ENCODE peak calls at places on chromosomes 6 and 20, in five cellular contexts. C is HCT116; K is CD8-positive, alpha-beta T cell; M is adrenal gland; S is PC-9. R is an unnamed sample.

GRCh38 chr6:19337103-19337502 is 500.1 kb upstream of the ID4 start:
- DNase-seq in C (no peak), K (no peak), M (no peak), S (no peak), R (no peak)

GRCh38 chr6:3390698-3391097 is 66.2 kb downstream of the SLC22A23 start:
- DNase-seq in C (peak), K (no peak), M (no peak), S (peak), R (no peak)

GRCh38 chr6:122838060-122838780 is 49.2 kb downstream of the SMPDL3A start:
- DNase-seq in C (no peak), K (no peak), M (no peak), S (no peak), R (no peak)

GRCh38 chr6:148577687-148578488 is 168.9 kb upstream of the UST start:
- DNase-seq in C (peak), K (no peak), M (peak), S (peak), R (peak)

GRCh38 chr6:7106215-7106751 is 1.5 kb upstream of the RREB1 start:
- DNase-seq in C (no peak), K (no peak), M (no peak), S (no peak), R (no peak)

GRCh38 chr20:25065044-25065624 is 7.2 kb upstream of the ACSS1 start:
- DNase-seq in C (no peak), K (no peak), M (no peak), S (no peak), R (no peak)

GRCh38 chr6:154624038-154624599 is 109.1 kb upstream of the SCAF8 start:
- DNase-seq in C (no peak), K (no peak), M (no peak), S (no peak), R (no peak)

GRCh38 chr6:22205266-22205665 is 91.6 kb downstream of the PRL start:
- DNase-seq in C (no peak), K (no peak), M (no peak), S (no peak), R (no peak)

GRCh38 chr6:40654828-40655227 is 67.7 kb upstream of the LRFN2 start:
- DNase-seq in C (no peak), K (no peak), M (no peak), S (no peak), R (no peak)

GRCh38 chr6:10170816-10171215 is 244.1 kb downstream of the TFAP2A start:
- DNase-seq in C (no peak), K (no peak), M (no peak), S (no peak), R (no peak)

GRCh38 chr20:18055261-18055660 is 2.5 kb downstream of the OVOL2 start:
- DNase-seq in C (no peak), K (no peak), M (no peak), S (no peak), R (no peak)

GRCh38 chr6:44304282-44305199 is 8.6 kb downstream of the AARS2 start:
- DNase-seq in C (peak), K (peak), M (no peak), S (peak), R (no peak)

GRCh38 chr6:121000381-121000780 is 333.9 kb downstream of the TBC1D32 start:
- DNase-seq in C (no peak), K (no peak), M (no peak), S (no peak), R (no peak)

GRCh38 chr6:1825926-1826325 is 216.2 kb downstream of the FOXC1 start:
- DNase-seq in C (no peak), K (no peak), M (no peak), S (no peak), R (no peak)

GRCh38 chr20:45444050-45444449 is 25.5 kb upstream of the WFDC2 start:
- DNase-seq in C (no peak), K (no peak), M (no peak), S (no peak), R (no peak)

GRCh38 chr6:15547379-15547778 is 115.4 kb downstream of the DTNBP1 start:
- DNase-seq in C (no peak), K (no peak), M (no peak), S (no peak), R (no peak)

GRCh38 chr6:142871910-142872331 is 73.1 kb downstream of the HIVEP2 start:
- DNase-seq in C (no peak), K (peak), M (no peak), S (no peak), R (no peak)

GRCh38 chr6:104718672-104719071 is 141.0 kb downstream of the HACE1 start:
- DNase-seq in C (no peak), K (no peak), M (no peak), S (no peak), R (no peak)

GRCh38 chr6:105798057-105798456 is 288.1 kb upstream of the PRDM1 start:
- DNase-seq in C (no peak), K (no peak), M (peak), S (no peak), R (no peak)

GRCh38 chr20:47809561-47809960 is 24.3 kb upstream of the SULF2 start:
- DNase-seq in C (no peak), K (no peak), M (no peak), S (peak), R (no peak)

GRCh38 chr20:38764563-38765355 is 16.5 kb downstream of the ACTR5 start:
- DNase-seq in C (peak), K (no peak), M (peak), S (peak), R (no peak)

GRCh38 chr6:49676671-49677281 is 36.6 kb downstream of the CRISP2 start:
- DNase-seq in C (no peak), K (no peak), M (no peak), S (peak), R (no peak)

GRCh38 chr6:161630674-161631073 is 356.8 kb upstream of the AGPAT4 start:
- DNase-seq in C (no peak), K (no peak), M (no peak), S (no peak), R (no peak)

GRCh38 chr6:111555041-111555440 is 50.6 kb downstream of the TRAF3IP2 start:
- DNase-seq in C (no peak), K (no peak), M (no peak), S (no peak), R (no peak)

GRCh38 chr6:170102038-170102437 is 188.8 kb downstream of the DLL1 start:
- DNase-seq in C (no peak), K (no peak), M (peak), S (no peak), R (no peak)

GRCh38 chr6:158597565-158597964 is 37.7 kb downstream of the TMEM181 start:
- DNase-seq in C (no peak), K (no peak), M (no peak), S (no peak), R (no peak)

GRCh38 chr6:38064431-38064830 is 244.9 kb downstream of the ZFAND3 start:
- DNase-seq in C (no peak), K (no peak), M (no peak), S (no peak), R (no peak)

GRCh38 chr6:38065734-38066133 is 246.2 kb downstream of the ZFAND3 start:
- DNase-seq in C (no peak), K (no peak), M (no peak), S (no peak), R (no peak)

GRCh38 chr6:38063973-38064372 is 244.4 kb downstream of the ZFAND3 start:
- DNase-seq in C (no peak), K (no peak), M (no peak), S (no peak), R (no peak)

GRCh38 chr6:38067263-38067980 is 247.9 kb downstream of the ZFAND3 start:
- DNase-seq in C (no peak), K (no peak), M (no peak), S (no peak), R (no peak)

GRCh38 chr6:38068854-38069253 is 249.3 kb downstream of the ZFAND3 start:
- DNase-seq in C (no peak), K (no peak), M (peak), S (no peak), R (peak)
- TF ChIP-seq CTCF in C (no peak), K (no peak), M (peak), S (no peak), R (peak)

GRCh38 chr6:167954151-167954550 is 43.3 kb upstream of the KIF25 start:
- DNase-seq in C (no peak), K (no peak), M (no peak), S (no peak), R (no peak)

GRCh38 chr6:167957626-167958025 is 39.8 kb upstream of the KIF25 start:
- DNase-seq in C (peak), K (no peak), M (no peak), S (no peak), R (no peak)

GRCh38 chr6:167956983-167957492 is 40.4 kb upstream of the KIF25 start:
- DNase-seq in C (no peak), K (no peak), M (no peak), S (no peak), R (no peak)

GRCh38 chr6:167953551-167953950 is 43.9 kb upstream of the KIF25 start:
- DNase-seq in C (no peak), K (no peak), M (no peak), S (no peak), R (no peak)

GRCh38 chr6:167956491-167956890 is 41.0 kb upstream of the KIF25 start:
- DNase-seq in C (no peak), K (no peak), M (no peak), S (no peak), R (no peak)
- TF ChIP-seq CTCF in C (no peak), K (no peak), M (no peak), S (no peak), R (no peak)

GRCh38 chr6:166464418-166465400 is 82.0 kb upstream of the MPC1 start:
- DNase-seq in C (no peak), K (no peak), M (no peak), S (no peak), R (no peak)

GRCh38 chr6:166466178-166467122 is 83.7 kb upstream of the MPC1 start:
- DNase-seq in C (no peak), K (no peak), M (no peak), S (peak), R (no peak)

GRCh38 chr6:166467436-166468000 is 84.8 kb upstream of the MPC1 start:
- DNase-seq in C (no peak), K (no peak), M (no peak), S (no peak), R (no peak)

GRCh38 chr6:166464068-166464410 is 81.3 kb upstream of the MPC1 start:
- DNase-seq in C (no peak), K (no peak), M (no peak), S (no peak), R (no peak)

DNA sequence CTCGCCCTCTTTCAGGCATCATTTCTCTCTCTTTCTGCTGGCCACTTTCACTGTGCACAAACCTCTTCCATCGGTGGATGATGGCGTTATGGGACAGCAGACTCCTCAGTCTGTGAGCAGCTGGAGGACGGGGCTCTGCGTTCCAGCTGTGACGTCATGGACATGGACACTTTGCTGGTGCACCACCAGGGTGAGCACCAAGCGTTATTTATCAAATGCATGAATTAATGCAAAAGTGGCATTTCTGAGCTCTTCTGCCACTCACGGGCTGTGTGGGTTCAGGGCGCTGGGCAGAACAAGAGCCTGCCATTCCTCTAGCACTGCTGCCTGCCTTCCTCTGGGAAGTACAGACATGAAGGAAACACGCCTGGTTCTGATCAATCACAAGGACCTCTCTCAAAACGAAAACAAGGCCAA is 82.9 kb upstream of the MPC1 start:
- DNase-seq in C (no peak), K (no peak), M (no peak), S (no peak), R (no peak)
- TF ChIP-seq CTCF in C (peak), K (no peak), M (no peak), S (no peak), R (no peak)

GRCh38 chr6:55290736-55291135 is 36.5 kb upstream of the GFRAL start:
- DNase-seq in C (no peak), K (no peak), M (no peak), S (no peak), R (no peak)

DNA sequence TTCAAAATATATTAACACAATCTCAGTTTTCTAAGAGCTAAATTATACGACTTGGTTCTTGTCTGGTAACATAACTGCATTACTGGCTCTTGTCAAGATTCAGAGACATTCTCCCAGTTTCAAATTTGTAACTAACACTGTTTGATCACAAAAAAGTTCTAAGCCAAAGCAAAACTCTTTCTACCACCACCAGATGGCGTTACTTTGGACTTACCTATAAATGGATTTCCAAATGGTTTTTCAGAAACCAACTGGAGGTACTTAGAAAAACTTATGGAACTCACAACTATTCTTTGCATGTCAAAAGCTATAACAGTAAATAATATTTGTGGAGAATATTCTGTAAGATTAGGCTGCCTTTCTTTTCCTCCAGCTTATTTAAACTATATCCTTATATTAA is 34.2 kb upstream of the GFRAL start:
- DNase-seq in C (peak), K (no peak), M (no peak), S (no peak), R (no peak)
- TF ChIP-seq CTCF in C (peak), K (no peak), M (no peak), S (peak), R (no peak)

DNA sequence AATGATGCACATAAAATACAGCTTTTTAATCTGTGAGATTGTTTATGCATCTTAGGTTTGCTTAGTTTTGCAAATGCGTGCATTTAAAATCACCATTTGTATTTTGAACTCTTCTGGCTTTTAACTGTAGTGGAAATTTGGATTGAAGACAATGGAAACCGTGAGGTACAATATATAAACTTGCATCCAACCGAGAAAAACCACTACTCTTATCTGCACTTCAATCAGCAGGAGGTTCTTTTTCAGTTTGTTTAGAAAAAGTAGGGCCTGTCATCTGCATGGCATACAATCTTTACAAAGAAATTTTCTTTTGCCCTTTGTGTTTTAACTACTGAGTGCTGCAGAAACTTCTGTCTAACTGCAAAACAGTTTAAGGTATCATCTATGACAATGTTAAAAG is 132.8 kb downstream of the LAMA2 start:
- DNase-seq in C (no peak), K (no peak), M (no peak), S (no peak), R (no peak)
- TF ChIP-seq CTCF in C (no peak), K (no peak), M (no peak), S (no peak), R (no peak)

GRCh38 chr20:61646453-61646852 is 394.4 kb downstream of the CDH4 start:
- DNase-seq in C (no peak), K (no peak), M (no peak), S (no peak), R (no peak)

GRCh38 chr20:61640846-61641245 is 388.8 kb downstream of the CDH4 start:
- DNase-seq in C (no peak), K (no peak), M (no peak), S (no peak), R (no peak)

GRCh38 chr20:61646986-61647385 is 394.9 kb downstream of the CDH4 start:
- DNase-seq in C (no peak), K (no peak), M (no peak), S (no peak), R (no peak)

GRCh38 chr20:61644387-61645076 is 392.5 kb downstream of the CDH4 start:
- DNase-seq in C (no peak), K (no peak), M (no peak), S (no peak), R (no peak)

GRCh38 chr20:61643631-61644386 is 391.7 kb downstream of the CDH4 start:
- DNase-seq in C (no peak), K (no peak), M (no peak), S (no peak), R (no peak)
- TF ChIP-seq CTCF in C (no peak), K (no peak), M (no peak), S (no peak), R (peak)

DNA sequence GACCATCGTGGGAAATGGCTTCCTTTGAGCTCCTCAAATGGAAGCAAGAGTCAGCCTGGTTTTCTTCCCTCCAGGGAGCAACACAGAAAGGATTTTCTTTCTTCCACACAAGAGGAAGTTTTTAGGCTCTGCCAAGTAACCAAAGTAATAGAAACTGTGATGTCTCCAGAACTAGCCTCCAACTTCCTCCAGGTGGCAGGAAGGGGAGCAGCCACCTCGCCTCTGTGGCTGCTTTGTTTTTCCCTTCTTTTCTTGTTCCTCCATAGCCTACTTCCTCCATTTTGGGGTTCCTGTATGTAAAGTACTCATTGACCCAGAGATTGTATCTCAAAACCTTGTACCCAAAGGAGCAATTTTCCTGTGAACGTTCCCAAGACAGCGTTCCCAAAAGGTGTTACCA is 32.7 kb upstream of the CCR6 start:
- DNase-seq in C (no peak), K (no peak), M (no peak), S (no peak), R (no peak)
- TF ChIP-seq CTCF in C (no peak), K (no peak), M (no peak), S (no peak), R (no peak)